ENCODE peak calls at places on chromosomes 5 and 9, in four cellular contexts. R is CD4-positive, CD25-positive, alpha-beta regulatory T cell; A is OCI-LY7; E is ovary. C is an unnamed sample.
A peak's percentile ranks its signal among the peaks of the same experiment; 100 is the strongest.

GRCh38 chr5:137462816-137463520 is 36.2 kb downstream of the SPOCK1 start:
- DNase-seq in R (no peak), E (no peak), A (no peak), C (no peak)

GRCh38 chr9:123111977-123112869 is 78.8 kb downstream of the GPR21 start:
- DNase-seq in R (peak; percentile 43), A (peak; percentile 70), E (no peak), C (no peak)

GRCh38 chr5:107808671-107809137 is 138.0 kb upstream of the EFNA5 start:
- DNase-seq in R (no peak), E (no peak), A (no peak), C (no peak)

GRCh38 chr5:96079075-96079474 is 117.4 kb upstream of the ELL2 start:
- DNase-seq in R (no peak), E (no peak), A (no peak), C (no peak)

GRCh38 chr5:139295692-139296091 is 2.2 kb downstream of the MATR3 start:
- DNase-seq in E (no peak), R (no peak), A (no peak), C (no peak)

GRCh38 chr9:3863114-3863528 is 337.3 kb upstream of the RFX3 start:
- DNase-seq in A (no peak), R (no peak), E (no peak), C (no peak)

GRCh38 chr5:77531297-77531696 is 39.2 kb upstream of the WDR41 start:
- DNase-seq in R (no peak), A (no peak), E (no peak), C (no peak)

GRCh38 chr5:159916841-159917761 is 819 bp downstream of the ADRA1B start:
- DNase-seq in R (no peak), A (no peak), E (no peak), C (no peak)

GRCh38 chr5:90437663-90438062 is 28.1 kb upstream of the CETN3 start:
- DNase-seq in R (no peak), A (no peak), E (no peak), C (no peak)

GRCh38 chr9:35073276-35073607 is 817 bp upstream of the VCP start:
- DNase-seq in A (no peak), E (no peak), R (no peak), C (no peak)

GRCh38 chr5:149831492-149831891 is 101.4 kb downstream of the PPARGC1B start:
- DNase-seq in R (peak; percentile 21), A (no peak), E (no peak), C (no peak)

GRCh38 chr5:160353379-160353778 is 17.0 kb downstream of the C1QTNF2 start:
- DNase-seq in A (no peak), R (no peak), E (no peak), C (no peak)

GRCh38 chr5:141508808-141509611 is 20.1 kb downstream of the PCDHGC5 start:
- DNase-seq in A (peak; percentile 75), R (no peak), E (peak; percentile 85), C (no peak)

GRCh38 chr5:138565100-138565821 is 9.9 kb downstream of the HSPA9 start:
- DNase-seq in R (peak; percentile 64), E (no peak), A (no peak), C (peak; percentile 72)

GRCh38 chr9:24118170-24118569 is 292.1 kb upstream of the ELAVL2 start:
- DNase-seq in E (no peak), R (no peak), A (no peak), C (no peak)

GRCh38 chr5:52928664-52929063 is 60.5 kb upstream of the ITGA2 start:
- DNase-seq in E (no peak), A (no peak), R (no peak), C (no peak)

GRCh38 chr9:78366827-78367226 is 69.9 kb downstream of the PSAT1 start:
- DNase-seq in E (no peak), R (no peak), A (no peak), C (no peak)
- H3K27ac ChIP-seq in E (no peak overlapping the region), R (no peak overlapping the region), A (no peak overlapping the region), C (no peak overlapping the region)

DNA sequence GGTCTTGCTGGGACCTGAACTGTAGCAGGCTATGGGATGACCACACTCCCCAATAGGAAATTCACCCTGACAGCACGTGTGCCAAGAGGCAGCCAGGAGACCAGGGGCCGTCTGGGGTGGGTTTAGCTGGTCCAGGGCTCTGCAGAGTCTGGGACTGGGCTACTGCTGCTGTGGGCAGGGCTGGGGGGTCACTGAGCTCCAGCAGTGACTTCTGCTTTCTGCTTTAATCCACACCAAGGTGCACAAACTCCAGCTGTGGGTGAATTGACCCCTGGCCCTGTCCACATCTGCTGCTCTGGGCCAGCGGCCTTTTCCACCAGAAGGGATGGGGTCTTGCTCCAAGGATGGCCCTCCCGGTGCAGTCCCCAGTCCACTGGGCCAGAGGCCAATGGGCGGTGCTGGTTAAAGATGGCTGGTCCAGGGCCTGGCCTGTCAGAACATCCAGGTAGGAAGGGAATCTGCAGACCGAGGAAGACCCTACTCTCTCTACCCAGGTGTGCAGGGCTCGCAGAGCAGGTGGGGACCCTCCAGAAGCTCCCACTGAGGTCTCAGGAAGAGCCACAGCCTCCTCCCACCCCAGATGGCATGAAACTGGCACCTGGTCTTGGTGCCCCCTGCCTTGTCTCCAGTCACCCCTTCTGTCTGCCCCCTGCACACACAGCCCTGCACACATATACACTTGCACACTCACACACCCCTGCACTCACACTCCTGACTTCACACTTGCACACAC is 28.0 kb downstream of the GLT6D1 start:
- DNase-seq in A (no peak), R (no peak), E (no peak), C (no peak)
- H3K4me1 ChIP-seq in A (no peaks in the 10 kb centered on the region), R (no peaks in the 10 kb centered on the region), E (no peaks in the 10 kb centered on the region), C (no peaks in the 10 kb centered on the region)

DNA sequence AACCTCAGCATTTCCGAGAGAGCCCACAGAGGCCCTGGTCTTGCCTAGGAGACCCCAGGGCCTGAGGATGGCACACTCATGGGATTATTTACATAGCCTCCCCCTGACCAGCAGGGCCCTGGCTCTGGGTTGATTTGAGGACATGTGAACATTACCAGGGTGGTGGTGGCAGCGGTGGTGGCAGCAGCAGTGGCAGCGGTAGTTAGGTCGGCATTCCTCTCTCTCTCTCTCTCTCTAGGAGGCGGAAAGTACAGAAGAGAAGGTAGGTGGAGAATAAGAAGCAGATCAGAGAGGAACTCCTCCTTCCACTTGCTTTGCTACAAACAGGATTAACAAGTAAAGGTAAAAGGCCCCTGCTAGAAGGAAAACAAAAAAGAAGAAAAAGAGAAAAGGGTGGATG is 39.3 kb downstream of the B4GALT1 start:
- DNase-seq in E (no peak), R (no peak), A (no peak), C (no peak)
- H3K36me3 ChIP-seq in E (no peaks in the 10 kb centered on the region), R (peaks cover 79% of the 10 kb centered on the region), A (peaks cover 50% of the 10 kb centered on the region), C (peaks cover 34% of the 10 kb centered on the region)

GRCh38 chr5:172735141-172735831 is 35.7 kb downstream of the DUSP1 start:
- DNase-seq in R (no peak), E (no peak), A (no peak), C (no peak)
- H3K27ac ChIP-seq in R (no peak overlapping the region), E (no peak overlapping the region), A (no peak overlapping the region), C (no peak overlapping the region)

GRCh38 chr5:113404269-113404668 is 30.5 kb downstream of the TSSK1B start:
- DNase-seq in A (no peak), E (no peak), R (no peak), C (no peak)
- H3K4me1 ChIP-seq in A (no peaks in the 10 kb centered on the region), E (no peaks in the 10 kb centered on the region), R (no peaks in the 10 kb centered on the region), C (no peaks in the 10 kb centered on the region)

DNA sequence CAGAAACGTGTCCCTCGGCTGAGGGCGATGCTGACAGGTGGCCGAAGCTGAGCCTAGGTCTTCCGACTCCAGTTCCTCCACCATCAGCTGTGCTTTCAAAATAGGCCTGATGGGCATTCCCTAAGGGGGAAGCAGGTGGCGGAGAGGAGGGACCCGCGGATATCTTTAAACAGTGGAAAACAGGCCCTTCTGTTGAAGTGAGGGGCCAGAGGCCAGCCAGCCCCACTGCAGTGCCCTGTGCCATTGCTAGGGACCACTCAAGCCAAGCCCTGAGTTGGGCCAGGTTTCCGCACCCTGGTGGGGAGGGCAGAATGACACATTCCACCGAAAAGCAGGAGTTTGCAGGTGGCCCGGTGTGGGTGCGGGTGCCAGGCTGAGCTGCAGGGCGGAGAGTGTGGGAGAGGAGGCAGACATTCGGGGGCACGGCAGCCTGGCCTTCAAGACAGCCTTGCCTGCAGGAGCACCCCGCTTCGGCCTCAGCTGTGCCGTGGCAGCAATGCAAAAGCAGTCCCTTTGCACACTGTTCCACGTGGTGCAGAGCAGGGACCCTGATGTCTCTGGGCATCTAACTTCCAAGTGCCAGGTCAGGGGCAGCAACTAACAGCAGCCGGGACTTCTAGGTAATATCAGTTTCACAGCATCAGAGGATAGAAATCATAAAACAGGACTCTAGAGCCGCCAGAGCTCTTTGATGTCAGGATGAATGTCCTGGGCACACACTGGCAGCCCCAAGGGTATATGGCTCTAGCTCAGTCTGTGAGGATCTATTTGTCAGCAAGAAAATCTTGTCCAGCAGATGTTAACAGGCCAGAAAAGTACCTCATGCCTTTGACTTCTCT is 17.2 kb downstream of the HNRNPH1 start:
- DNase-seq in R (no peak), A (no peak), E (no peak), C (no peak)
- H3K36me3 ChIP-seq in R (peaks cover 51% of the 10 kb centered on the region), A (peaks cover 73% of the 10 kb centered on the region), E (no peaks in the 10 kb centered on the region), C (peaks cover 48% of the 10 kb centered on the region)

C was measured in CD4-positive, alpha-beta memory T cell.